ENCODE peak calls at places on chromosomes 4 and X, in eight cellular contexts. N, D, I, E, G, A, P and C are unnamed samples.

GRCh38 chrX:1555370-1555769 is 18.4 kb upstream of the P2RY8 start:
- DNase-seq in N (no peak), D (no peak), I (no peak), E (no peak), G (no peak), A (no peak), P (no peak), C (no peak)

GRCh38 chrX:134685662-134686061 is 27.4 kb upstream of the PLAC1 start:
- DNase-seq in N (no peak), D (no peak), I (peak; percentile 33), E (no peak), G (no peak), A (no peak), P (no peak), C (no peak)

GRCh38 chrX:97743014-97743413 is 859.3 kb downstream of the RPA4 start:
- DNase-seq in N (no peak), D (no peak), I (peak; percentile 2), E (no peak), G (no peak), A (no peak), P (no peak), C (no peak)

GRCh38 chrX:42093756-42094155 is 170.4 kb upstream of the CASK start:
- DNase-seq in N (peak; percentile 34), D (no peak), I (peak; percentile 61), E (no peak), G (no peak), A (no peak), P (no peak), C (no peak)

GRCh38 chr4:110475881-110476818 is at the start of gene ENPEP:
- DNase-seq in N (peak; percentile 69), D (no peak), I (peak; percentile 71), E (no peak), G (peak; percentile 22), A (no peak), P (no peak), C (no peak)

GRCh38 chr4:111066447-111066846 is 443.6 kb upstream of the PITX2 start:
- DNase-seq in N (peak; percentile 15), D (no peak), I (no peak), E (no peak), G (no peak), A (no peak), P (no peak), C (no peak)

GRCh38 chr4:110357521-110357920 is 118.4 kb upstream of the ENPEP start:
- DNase-seq in N (no peak), D (no peak), I (peak; percentile 22), E (no peak), G (no peak), A (no peak), P (no peak), C (no peak)

GRCh38 chr4:178329226-178329872 is 887.1 kb upstream of the AGA start:
- DNase-seq in N (no peak), D (no peak), I (no peak), E (no peak), G (no peak), A (no peak), P (no peak), C (no peak)

GRCh38 chr4:75848891-75849290 is 53.4 kb downstream of the PPEF2 start:
- DNase-seq in N (no peak), D (no peak), I (peak; percentile 59), E (no peak), G (no peak), A (no peak), P (no peak), C (no peak)

GRCh38 chr4:57078685-57079521 is 31.3 kb downstream of the IGFBP7 start:
- DNase-seq in N (peak; percentile 20), D (no peak), I (no peak), E (no peak), G (no peak), A (peak; percentile 68), P (peak; percentile 58), C (no peak)

GRCh38 chrX:149513713-149514427 is 8.8 kb upstream of the IDS start:
- DNase-seq in N (peak; percentile 49), D (no peak), I (peak; percentile 70), E (no peak), G (no peak), A (no peak), P (no peak), C (no peak)

GRCh38 chr4:9979101-9979815 is 42.0 kb downstream of the SLC2A9 start:
- DNase-seq in N (no peak), D (no peak), I (no peak), E (no peak), G (no peak), A (no peak), P (no peak), C (no peak)

DNA sequence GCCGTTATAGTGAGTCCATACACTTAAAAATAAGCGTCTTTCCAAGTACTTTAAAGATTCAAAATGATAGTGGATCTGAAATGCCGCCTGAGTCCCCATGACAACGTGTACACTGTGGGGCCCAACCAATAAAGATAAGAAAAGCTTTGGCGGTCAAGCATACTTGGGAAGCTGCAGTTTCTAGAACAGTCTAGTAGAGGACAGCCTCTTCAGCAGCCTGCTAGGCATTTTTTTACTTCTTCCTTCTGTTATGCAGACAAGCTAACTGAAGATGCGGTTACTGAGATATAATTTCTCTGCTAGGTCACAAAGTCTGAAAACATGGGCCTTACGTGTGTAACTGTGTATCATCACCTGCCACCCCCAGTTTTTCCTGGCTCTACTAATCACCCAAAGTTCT is 402 bp upstream of the UPRT start:
- DNase-seq in N (no peak), D (no peak), I (peak; percentile 29), E (no peak), G (no peak), A (no peak), P (no peak), C (no peak)
- H3K4me3 ChIP-seq in N (peak overlapping the region; percentile 81), D (peak overlapping the region; percentile 78), I (peak overlapping the region; percentile 51), E (peak overlapping the region; percentile 92), G (peak overlapping the region; percentile 61), A (peak overlapping the region; percentile 23), P (peak overlapping the region; percentile 65), C (peak overlapping the region; percentile 72)

GRCh38 chr4:37388672-37389368 is 144.3 kb downstream of the NWD2 start:
- DNase-seq in N (no peak), D (no peak), I (peak; percentile 51), E (no peak), G (no peak), A (no peak), P (no peak), C (peak; percentile 88)

GRCh38 chr4:37389967-37390580 is 145.5 kb downstream of the NWD2 start:
- DNase-seq in N (peak; percentile 57), D (peak; percentile 48), I (peak; percentile 68), E (no peak), G (no peak), A (no peak), P (no peak), C (peak; percentile 71)

GRCh38 chr4:37389369-37389765 is 144.8 kb downstream of the NWD2 start:
- DNase-seq in N (no peak), D (no peak), I (no peak), E (no peak), G (no peak), A (no peak), P (no peak), C (no peak)

GRCh38 chr4:37392540-37393255 is 148.2 kb downstream of the NWD2 start:
- DNase-seq in N (no peak), D (peak; percentile 23), I (peak; percentile 44), E (no peak), G (peak; percentile 49), A (no peak), P (peak; percentile 56), C (peak; percentile 15)

GRCh38 chr4:37393889-37394288 is 149.3 kb downstream of the NWD2 start:
- DNase-seq in N (no peak), D (no peak), I (no peak), E (no peak), G (no peak), A (no peak), P (no peak), C (peak; percentile 4)
- H3K4me3 ChIP-seq in N (no peak overlapping the region), D (no peak overlapping the region), I (no peak overlapping the region), E (no peak overlapping the region), G (no peak overlapping the region), A (no peak overlapping the region), P (no peak overlapping the region), C (no peak overlapping the region)

GRCh38 chr4:2082118-2082517 is 23.0 kb downstream of the NAT8L start:
- DNase-seq in N (no peak), D (no peak), I (no peak), E (no peak), G (no peak), A (no peak), P (no peak), C (no peak)
- H3K4me3 ChIP-seq in N (no peak overlapping the region), D (no peak overlapping the region), I (no peak overlapping the region), E (no peak overlapping the region), G (no peak overlapping the region), A (no peak overlapping the region), P (no peak overlapping the region), C (no peak overlapping the region)

GRCh38 chr4:180947421-180947820 is 1295.8 kb upstream of the TENM3 start:
- DNase-seq in N (peak; percentile 73), D (peak; percentile 16), I (peak; percentile 0), E (no peak), G (no peak), A (no peak), P (no peak), C (no peak)
- H3K4me3 ChIP-seq in N (no peak overlapping the region), D (no peak overlapping the region), I (no peak overlapping the region), E (no peak overlapping the region), G (no peak overlapping the region), A (no peak overlapping the region), P (no peak overlapping the region), C (no peak overlapping the region)

GRCh38 chrX:107714196-107714811 is 61.3 kb downstream of the TSC22D3 start:
- DNase-seq in N (no peak), D (no peak), I (peak; percentile 58), E (no peak), G (no peak), A (peak; percentile 75), P (peak; percentile 54), C (no peak)
- H3K4me3 ChIP-seq in N (no peak overlapping the region), D (no peak overlapping the region), I (no peak overlapping the region), E (peak overlapping the region; percentile 91), G (peak overlapping the region; percentile 68), A (peak overlapping the region; percentile 50), P (peak overlapping the region; percentile 73), C (no peak overlapping the region)